ENCODE peak calls at places on chromosomes 5 and 9, in nine cellular contexts. K is foreskin keratinocyte; M is IMR-90; U is CD8-positive, alpha-beta T cell; B is HFFc6; N is fibroblast of lung; X is type B pancreatic cell; J is breast epithelium; O is astrocyte of the spinal cord. W is an unnamed sample.

GRCh38 chr5:68424799-68425537 is 209.4 kb downstream of the PIK3R1 start:
- DNase-seq in M (peak; percentile 49), N (peak; percentile 14), U (no peak), J (no peak), K (peak; percentile 61), X (no peak), B (peak; percentile 48), O (peak; percentile 40), W (no peak)

GRCh38 chr9:93590609-93591234 is 14.3 kb downstream of the PHF2 start:
- DNase-seq in J (peak; percentile 9), N (no peak), B (no peak), U (peak; percentile 46), M (no peak), O (no peak), K (no peak), X (no peak), W (no peak)

GRCh38 chr9:93043122-93043521 is 15.4 kb upstream of the SUSD3 start:
- DNase-seq in J (no peak), M (no peak), X (no peak), B (no peak), O (no peak), K (no peak), U (no peak), N (no peak), W (no peak)

GRCh38 chr9:131297903-131298302 is 8.4 kb downstream of the PLPP7 start:
- DNase-seq in X (no peak), K (no peak), M (no peak), N (no peak), B (peak; percentile 24), U (no peak), O (no peak), J (no peak), W (no peak)

GRCh38 chr5:111224561-111224989 is 391 bp downstream of the CAMK4 start:
- DNase-seq in J (no peak), O (no peak), B (no peak), N (no peak), M (peak; percentile 7), X (no peak), U (no peak), K (peak; percentile 13), W (no peak)

GRCh38 chr5:103393131-103393754 is 134.7 kb downstream of the MACIR start:
- DNase-seq in O (peak; percentile 6), U (no peak), B (peak; percentile 45), N (peak; percentile 8), J (no peak), M (no peak), X (no peak), K (no peak), W (no peak)

GRCh38 chr9:112764344-112764743 is 13.8 kb downstream of the SNX30 start:
- DNase-seq in O (no peak), B (peak; percentile 80), K (no peak), J (no peak), X (no peak), U (no peak), N (no peak), M (peak; percentile 91), W (no peak)

GRCh38 chr5:143893638-143894037 is 81.7 kb downstream of the HMHB1 start:
- DNase-seq in X (no peak), K (no peak), U (no peak), J (no peak), M (no peak), O (no peak), B (no peak), N (no peak), W (no peak)

GRCh38 chr5:110880413-110880812 is 141.6 kb downstream of the SLC25A46 start:
- DNase-seq in B (peak; percentile 90), X (no peak), U (no peak), O (peak; percentile 90), M (peak; percentile 92), N (peak; percentile 99), K (peak; percentile 80), J (peak; percentile 47), W (peak; percentile 92)

GRCh38 chr9:33468797-33469621 is 4.7 kb downstream of the NOL6 start:
- DNase-seq in M (no peak), K (no peak), J (no peak), B (no peak), U (no peak), X (no peak), N (no peak), O (no peak), W (no peak)

GRCh38 chr5:146369691-146370090 is 31.1 kb downstream of the POU4F3 start:
- DNase-seq in M (peak; percentile 53), K (peak; percentile 47), N (no peak), O (peak; percentile 66), X (no peak), U (no peak), B (peak; percentile 28), J (no peak), W (no peak)

GRCh38 chr9:127660886-127661285 is 45.9 kb upstream of the CFAP157 start:
- DNase-seq in J (no peak), U (no peak), B (no peak), N (no peak), X (no peak), M (no peak), K (no peak), O (no peak), W (no peak)

GRCh38 chr9:20642045-20642444 is 19.7 kb upstream of the MLLT3 start:
- DNase-seq in K (no peak), X (no peak), B (no peak), M (no peak), J (no peak), N (no peak), O (no peak), U (no peak), W (no peak)

GRCh38 chr5:95859327-95860060 is 37.0 kb upstream of the GLRX start:
- DNase-seq in O (no peak), K (peak; percentile 88), B (no peak), U (no peak), M (no peak), X (no peak), N (no peak), J (no peak), W (no peak)

GRCh38 chr5:14572384-14572783 is 9.2 kb upstream of the OTULINL start:
- DNase-seq in X (no peak), B (no peak), M (no peak), U (no peak), O (no peak), K (no peak), N (no peak), J (no peak), W (no peak)

GRCh38 chr5:113660848-113661247 is 147.4 kb downstream of the YTHDC2 start:
- DNase-seq in M (no peak), J (no peak), U (no peak), K (no peak), N (no peak), B (no peak), X (no peak), O (no peak), W (no peak)

GRCh38 chr9:110040788-110041187 is 167.2 kb downstream of the C9orf152 start:
- DNase-seq in M (peak; percentile 90), N (peak; percentile 61), J (no peak), O (peak; percentile 64), K (peak; percentile 21), U (no peak), X (no peak), B (peak; percentile 85), W (no peak)

GRCh38 chr5:96509721-96510383 is 76.8 kb upstream of the PCSK1 start:
- DNase-seq in K (peak; percentile 77), O (peak; percentile 85), U (no peak), J (no peak), B (peak; percentile 93), X (no peak), N (peak; percentile 99), M (peak; percentile 97), W (peak; percentile 68)

GRCh38 chr5:124790895-124791732 is 44.7 kb upstream of the ZNF608 start:
- DNase-seq in B (no peak), O (no peak), X (no peak), U (no peak), K (peak; percentile 72), M (peak; percentile 17), N (peak; percentile 42), J (no peak), W (no peak)

DNA sequence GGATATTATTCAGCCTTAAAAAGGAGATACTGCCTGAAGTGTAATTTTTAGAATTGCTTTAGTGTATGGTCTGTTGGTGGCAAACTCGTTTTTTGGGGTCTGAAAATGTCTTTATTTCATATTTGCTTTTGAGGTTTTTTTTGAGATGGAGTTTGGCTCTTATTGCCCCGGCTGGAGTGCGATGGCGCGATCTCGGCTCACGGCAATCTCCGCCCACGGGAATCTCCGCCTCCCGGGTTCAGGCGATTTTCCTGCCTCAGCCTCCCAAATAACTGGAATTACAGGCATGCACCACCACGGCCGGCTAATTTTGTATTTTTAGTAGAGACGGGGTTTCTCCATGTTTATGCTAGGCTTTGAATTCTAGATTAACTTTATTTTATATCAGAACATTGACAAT is 20.2 kb upstream of the PCDHB1 start:
- DNase-seq in N (no peak), J (no peak), U (no peak), B (no peak), K (no peak), X (no peak), M (no peak), O (no peak), W (no peak)
- TF ChIP-seq CTCF in N (no peak), J (no peak), U (no peak), B (no peak), K (no peak), X (no peak), M (no peak), O (no peak), W (no peak)

DNA sequence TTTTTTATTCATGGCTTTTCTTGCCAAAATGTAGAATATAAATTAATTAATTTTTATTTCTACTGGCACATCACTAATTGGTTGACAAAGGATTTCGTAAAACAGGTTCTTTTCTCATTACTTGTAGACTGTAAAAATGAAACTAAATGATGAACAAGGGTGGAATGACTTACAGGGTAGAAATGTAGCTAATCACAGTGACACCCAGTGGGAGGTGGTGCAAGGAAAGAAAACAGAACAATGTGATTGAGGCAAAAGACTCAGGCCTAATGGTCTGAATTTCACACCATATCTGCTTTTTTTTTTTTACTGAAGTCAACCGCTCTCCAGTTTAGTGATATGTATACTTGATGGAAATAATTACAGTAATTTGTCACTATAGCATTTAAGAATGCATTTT is 28.9 kb downstream of the GABRG2 start:
- DNase-seq in U (no peak), M (no peak), O (no peak), B (no peak), X (no peak), K (no peak), J (no peak), N (no peak), W (no peak)
- TF ChIP-seq CTCF in U (no peak), M (no peak), O (no peak), B (no peak), X (no peak), K (no peak), J (no peak), N (no peak), W (no peak)

GRCh38 chr9:137176302-137177182 is 4.7 kb upstream of the TMEM210 start:
- DNase-seq in B (no peak), X (no peak), N (peak; percentile 26), O (peak; percentile 18), M (peak; percentile 17), U (no peak), K (no peak), J (no peak), W (no peak)
- TF ChIP-seq CTCF in B (peak; percentile 58), X (peak; percentile 69), N (peak; percentile 65), O (peak; percentile 75), M (peak; percentile 47), U (peak; percentile 41), K (peak; percentile 73), J (peak; percentile 58), W (peak; percentile 46)

GRCh38 chr9:99264070-99264469 is 42.0 kb downstream of the SEC61B start:
- DNase-seq in X (no peak), J (no peak), O (no peak), B (no peak), N (peak; percentile 17), U (no peak), M (no peak), K (peak; percentile 11), W (no peak)
- TF ChIP-seq CTCF in X (no peak), J (no peak), O (peak; percentile 29), B (peak; percentile 73), N (peak; percentile 36), U (no peak), M (peak; percentile 33), K (peak; percentile 55), W (peak; percentile 39)